ENCODE peak calls at places on chromosomes 7 and 10, in seven cellular contexts. Q, Y, I, G, V, H and B are unnamed samples.

GRCh38 chr7:86972072-86972471 is 87.4 kb downstream of the ELAPOR2 start:
- DNase-seq in Q (no peak), Y (no peak), I (peak), G (no peak), V (no peak), H (no peak), B (no peak)

GRCh38 chr7:127798769-127799372 is 146.9 kb downstream of the SND1 start:
- DNase-seq in Q (no peak), Y (no peak), I (no peak), G (no peak), V (no peak), H (no peak), B (no peak)

GRCh38 chr10:71968553-71969474 is 4.6 kb downstream of the CHST3 start:
- DNase-seq in Q (no peak), Y (peak), I (no peak), G (no peak), V (no peak), H (peak), B (no peak)

GRCh38 chr10:67818323-67818722 is 19.7 kb downstream of the DNAJC12 start:
- DNase-seq in Q (no peak), Y (no peak), I (peak), G (no peak), V (peak), H (no peak), B (peak)

GRCh38 chr7:74214816-74215630 is 5.2 kb downstream of the LAT2 start:
- DNase-seq in Q (no peak), Y (no peak), I (no peak), G (no peak), V (no peak), H (no peak), B (no peak)

GRCh38 chr10:76544789-76545188 is 1092.8 kb downstream of the KCNMA1 start:
- DNase-seq in Q (no peak), Y (no peak), I (no peak), G (no peak), V (no peak), H (no peak), B (no peak)

GRCh38 chr7:154888690-154889089 is 114.2 kb downstream of the PAXIP1 start:
- DNase-seq in Q (no peak), Y (no peak), I (no peak), G (no peak), V (no peak), H (no peak), B (no peak)

GRCh38 chr10:14822879-14823755 is 14.7 kb downstream of the CDNF start:
- DNase-seq in Q (peak), Y (peak), I (peak), G (peak), V (no peak), H (no peak), B (peak)

GRCh38 chr10:110919971-110920881 is 822 bp downstream of the SHOC2 start:
- DNase-seq in Q (peak), Y (peak), I (peak), G (no peak), V (no peak), H (peak), B (peak)

GRCh38 chr10:58268454-58268945 is 462 bp upstream of the CISD1 start:
- DNase-seq in Q (no peak), Y (no peak), I (no peak), G (no peak), V (no peak), H (no peak), B (no peak)

GRCh38 chr10:81414038-81414437 is 461.0 kb upstream of the NRG3 start:
- DNase-seq in Q (no peak), Y (no peak), I (no peak), G (no peak), V (no peak), H (no peak), B (no peak)

GRCh38 chr7:42915356-42915755 is 3.5 kb upstream of the C7orf25 start:
- DNase-seq in Q (no peak), Y (peak), I (peak), G (no peak), V (no peak), H (no peak), B (no peak)

GRCh38 chr7:117941138-117941810 is 68.0 kb upstream of the CTTNBP2 start:
- DNase-seq in Q (no peak), Y (no peak), I (no peak), G (no peak), V (no peak), H (no peak), B (no peak)

GRCh38 chr10:124379609-124380193 is 39.0 kb downstream of the OAT start:
- DNase-seq in Q (no peak), Y (no peak), I (no peak), G (no peak), V (no peak), H (no peak), B (no peak)

GRCh38 chr7:457814-458510 is 61.7 kb downstream of the PDGFA start:
- DNase-seq in Q (no peak), Y (no peak), I (no peak), G (no peak), V (no peak), H (no peak), B (no peak)

GRCh38 chr10:14009315-14010082 is 321.2 kb downstream of the FRMD4A start:
- DNase-seq in Q (peak), Y (peak), I (peak), G (peak), V (no peak), H (no peak), B (peak)

GRCh38 chr10:97684866-97685394 is 2.1 kb downstream of the AVPI1 start:
- DNase-seq in Q (no peak), Y (no peak), I (peak), G (no peak), V (no peak), H (no peak), B (no peak)